ENCODE peak calls at places on chromosomes 13 and 19, in five cellular contexts. J is CD4-positive, alpha-beta memory T cell; L is iPS-NIHi11; F is Ammon's horn; H is mucosa of descending colon. Y is an unnamed sample.

GRCh38 chr13:59842507-59842906 is 321.2 kb downstream of the DIAPH3 start:
- DNase-seq in F (no peak), J (no peak), H (no peak), L (no peak), Y (no peak)

GRCh38 chr19:16928351-16928750 is 39.6 kb downstream of the F2RL3 start:
- DNase-seq in J (no peak), F (no peak), H (no peak), L (no peak), Y (no peak)

GRCh38 chr19:44955500-44956439 is 590 bp downstream of the CLPTM1 start:
- DNase-seq in F (no peak), J (no peak), L (no peak), H (no peak), Y (no peak)

GRCh38 chr13:103102482-103102881 is 36.3 kb upstream of the SLC10A2 start:
- DNase-seq in H (no peak), L (no peak), F (no peak), J (no peak), Y (no peak)

GRCh38 chr19:6475321-6476108 is 6.1 kb downstream of the DENND1C start:
- DNase-seq in F (no peak), J (no peak), L (peak), H (peak), Y (peak)

GRCh38 chr13:82717249-82717648 is 1165.0 kb downstream of the SLITRK1 start:
- DNase-seq in L (no peak), H (no peak), J (no peak), F (peak), Y (no peak)

GRCh38 chr19:51020988-51021651 is 1.6 kb upstream of the KLK10 start:
- DNase-seq in H (peak), F (peak), L (no peak), J (peak), Y (peak)

GRCh38 chr13:35741657-35742056 is 265.2 kb upstream of the MAB21L1 start:
- DNase-seq in H (no peak), F (no peak), L (no peak), J (no peak), Y (no peak)

GRCh38 chr13:97879646-97880297 is 73.7 kb upstream of the IPO5 start:
- DNase-seq in F (no peak), L (no peak), H (no peak), J (no peak), Y (peak)

GRCh38 chr13:107373551-107373950 is 805.6 kb upstream of the ARGLU1 start:
- DNase-seq in L (peak), F (peak), H (no peak), J (no peak), Y (peak)

GRCh38 chr13:46211116-46211515 is 612 bp upstream of the LRRC63 start:
- DNase-seq in J (peak), H (peak), L (no peak), F (peak), Y (no peak)